ENCODE peak calls at places on chromosomes 12 and 14, in seven cellular contexts. G, X, M, Y, S, T and L are unnamed samples.

GRCh38 chr14:72646861-72647528 is 246.9 kb downstream of the DPF3 start:
- DNase-seq in G (peak), X (peak), M (no peak), Y (peak), S (no peak), T (no peak), L (no peak)

GRCh38 chr14:61493996-61494395 is 172.6 kb downstream of the PRKCH start:
- DNase-seq in G (no peak), X (no peak), M (no peak), Y (peak), S (no peak), T (no peak), L (no peak)

GRCh38 chr14:105334383-105335230 is 20.1 kb downstream of the PACS2 start:
- DNase-seq in G (no peak), X (no peak), M (no peak), Y (no peak), S (no peak), T (no peak), L (no peak)

GRCh38 chr14:59055439-59056045 is 132.9 kb upstream of the DAAM1 start:
- DNase-seq in G (peak), X (peak), M (peak), Y (peak), S (no peak), T (no peak), L (no peak)

GRCh38 chr12:11347810-11348209 is 37.6 kb upstream of the PRB4 start:
- DNase-seq in G (no peak), X (no peak), M (no peak), Y (no peak), S (no peak), T (no peak), L (no peak)

GRCh38 chr12:132477009-132477702 is 12.8 kb upstream of the FBRSL1 start:
- DNase-seq in G (no peak), X (no peak), M (no peak), Y (no peak), S (no peak), T (no peak), L (no peak)

GRCh38 chr12:1768585-1768984 is 51.8 kb upstream of the LRTM2 start:
- DNase-seq in G (no peak), X (no peak), M (no peak), Y (no peak), S (no peak), T (no peak), L (no peak)

GRCh38 chr14:72699852-72700257 is 194.0 kb downstream of the DPF3 start:
- DNase-seq in G (no peak), X (peak), M (peak), Y (peak), S (peak), T (peak), L (no peak)

GRCh38 chr12:84463756-84464495 is 448.7 kb downstream of the SLC6A15 start:
- DNase-seq in G (peak), X (no peak), M (no peak), Y (peak), S (no peak), T (no peak), L (no peak)

GRCh38 chr14:103539056-103539825 is 10.2 kb downstream of the TRMT61A start:
- DNase-seq in G (no peak), X (no peak), M (no peak), Y (no peak), S (no peak), T (peak), L (no peak)

GRCh38 chr12:111597731-111598636 is 1.1 kb downstream of the ATXN2 start:
- DNase-seq in G (no peak), X (peak), M (peak), Y (no peak), S (peak), T (peak), L (peak)

GRCh38 chr12:103771466-103771865 is 69.6 kb downstream of the NT5DC3 start:
- DNase-seq in G (peak), X (peak), M (peak), Y (peak), S (peak), T (peak), L (no peak)

GRCh38 chr14:103521438-103521961 is 1.1 kb downstream of the CKB start:
- DNase-seq in G (no peak), X (no peak), M (no peak), Y (no peak), S (no peak), T (no peak), L (no peak)

GRCh38 chr12:131221946-131222249 is 268.2 kb downstream of the ADGRD1 start:
- DNase-seq in G (no peak), X (no peak), M (no peak), Y (no peak), S (no peak), T (no peak), L (no peak)

GRCh38 chr12:100897240-100897639 is 102.7 kb downstream of the ANO4 start:
- DNase-seq in G (no peak), X (no peak), M (no peak), Y (no peak), S (no peak), T (no peak), L (no peak)

GRCh38 chr12:58459191-58459590 is 461.1 kb downstream of the LRIG3 start:
- DNase-seq in G (no peak), X (no peak), M (no peak), Y (peak), S (no peak), T (no peak), L (no peak)

GRCh38 chr12:26719852-26720251 is 113.1 kb downstream of the ITPR2 start:
- DNase-seq in G (no peak), X (no peak), M (no peak), Y (no peak), S (no peak), T (no peak), L (no peak)

GRCh38 chr14:42535397-42535796 is 928.7 kb downstream of the LRFN5 start:
- DNase-seq in G (no peak), X (no peak), M (no peak), Y (no peak), S (no peak), T (no peak), L (no peak)
- TF ChIP-seq CTCF in G (no peak), X (no peak), M (no peak), Y (no peak), S (no peak), T (no peak), L (no peak)

GRCh38 chr14:35297677-35298076 is 5.5 kb downstream of the PSMA6 start:
- DNase-seq in G (no peak), X (no peak), M (no peak), Y (no peak), S (no peak), T (no peak), L (no peak)
- H3K4me3 ChIP-seq in G (no peak), X (no peak), M (no peak), Y (no peak), S (no peak), T (no peak), L (no peak)

DNA sequence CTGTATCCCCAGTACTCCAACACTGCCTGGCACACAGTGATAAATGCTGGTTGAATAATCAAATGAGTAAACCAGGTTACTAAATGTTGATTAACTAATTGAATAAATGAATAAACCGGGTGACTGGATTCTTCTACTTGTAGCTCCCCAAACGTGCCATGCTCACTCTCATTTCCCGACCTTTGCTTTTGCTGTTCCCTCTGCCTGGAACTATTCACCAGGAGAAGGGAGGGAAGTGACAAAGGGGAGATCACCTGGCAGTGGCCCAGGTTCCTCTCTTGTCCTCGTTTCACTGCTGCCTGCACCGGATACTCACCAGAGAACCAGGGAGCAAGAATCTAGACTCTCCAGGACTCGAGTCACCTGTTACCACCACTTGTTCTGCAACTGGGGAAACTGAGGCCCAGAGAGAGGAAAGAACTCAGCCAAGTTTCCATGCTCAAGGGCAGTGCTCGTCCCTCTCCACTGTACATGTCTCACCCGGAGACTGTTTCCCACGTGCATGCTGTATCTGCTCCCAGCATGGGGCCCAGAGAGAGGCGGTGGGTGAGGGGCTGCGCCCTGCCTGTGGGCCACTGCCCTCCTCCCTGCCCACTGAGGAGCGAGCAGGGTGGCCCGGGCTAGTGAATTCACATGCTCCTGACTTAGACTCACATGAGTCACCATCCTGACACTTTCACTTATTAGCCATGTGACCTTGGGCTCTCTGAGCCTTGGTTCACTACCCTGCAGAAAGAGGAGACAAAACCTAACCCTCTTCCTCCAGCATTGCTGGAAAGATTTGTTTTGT is 17.7 kb upstream of the POP5 start:
- DNase-seq in G (no peak), X (no peak), M (no peak), Y (peak), S (peak), T (no peak), L (no peak)
- TF ChIP-seq CTCF in G (no peak), X (no peak), M (no peak), Y (no peak), S (no peak), T (no peak), L (no peak)

DNA sequence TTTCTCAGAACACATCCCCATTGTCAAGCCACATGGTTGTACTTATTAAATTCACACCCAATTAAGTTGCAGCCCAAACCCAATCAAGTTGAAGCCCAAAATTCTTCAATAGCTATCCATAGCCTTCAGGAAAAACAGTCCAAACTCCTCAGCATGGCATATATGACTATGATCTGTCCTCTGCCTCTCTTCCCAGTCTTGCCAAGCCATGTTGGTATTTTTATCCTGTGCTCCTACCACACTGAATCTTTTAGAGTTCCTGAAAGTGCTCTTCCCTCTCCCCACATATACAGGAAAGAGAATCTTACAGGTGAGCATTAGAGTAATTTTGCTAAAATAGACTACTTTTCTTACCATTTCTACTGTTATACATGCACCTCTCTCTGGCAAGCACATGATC is 834.9 kb downstream of the RPS29 start:
- DNase-seq in G (no peak), X (no peak), M (no peak), Y (no peak), S (no peak), T (no peak), L (no peak)
- H3K4me3 ChIP-seq in G (no peak), X (no peak), M (no peak), Y (no peak), S (no peak), T (no peak), L (no peak)

GRCh38 chr12:96824838-96825236 is 82.2 kb upstream of the NEDD1 start:
- DNase-seq in G (no peak), X (no peak), M (no peak), Y (no peak), S (no peak), T (no peak), L (no peak)

GRCh38 chr12:96824074-96824837 is 82.8 kb upstream of the NEDD1 start:
- DNase-seq in G (no peak), X (no peak), M (no peak), Y (no peak), S (no peak), T (no peak), L (no peak)

GRCh38 chr12:96829354-96829753 is 77.7 kb upstream of the NEDD1 start:
- DNase-seq in G (no peak), X (no peak), M (no peak), Y (no peak), S (no peak), T (no peak), L (no peak)

GRCh38 chr12:96831346-96831745 is 75.7 kb upstream of the NEDD1 start:
- DNase-seq in G (no peak), X (no peak), M (no peak), Y (no peak), S (no peak), T (no peak), L (no peak)

DNA sequence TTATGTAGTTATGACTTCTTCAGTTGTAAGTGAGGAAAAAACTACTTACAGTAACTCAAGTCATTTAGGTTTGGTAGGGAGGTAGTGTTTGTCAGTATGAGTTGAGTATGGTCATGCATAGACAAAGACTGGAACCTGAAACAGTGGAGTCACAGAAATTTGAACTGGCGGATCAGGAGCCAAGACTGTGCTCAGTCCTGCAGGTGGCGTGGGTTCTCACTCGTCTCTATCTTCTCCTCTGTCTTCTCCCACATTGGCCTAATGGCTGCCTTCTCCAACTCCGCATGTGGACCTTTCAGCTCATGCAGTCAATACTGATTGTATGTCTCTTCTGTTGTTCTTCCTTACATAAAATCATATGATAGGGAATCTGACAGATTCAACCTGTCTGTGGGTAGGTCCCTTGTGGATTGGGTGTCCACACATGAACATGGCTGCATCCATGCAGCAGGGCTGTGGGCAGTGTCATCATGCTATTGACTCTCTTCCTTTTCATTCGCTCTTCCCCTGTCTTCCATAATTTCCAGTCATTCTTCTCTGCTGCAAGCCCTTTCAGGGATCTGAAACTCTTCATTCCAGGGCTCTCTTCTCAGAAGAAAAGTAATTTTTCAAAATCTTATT is 78.8 kb upstream of the NEDD1 start:
- DNase-seq in G (no peak), X (no peak), M (no peak), Y (no peak), S (no peak), T (no peak), L (no peak)
- TF ChIP-seq CTCF in G (no peak), X (no peak), M (no peak), Y (no peak), S (no peak), T (no peak), L (no peak)

GRCh38 chr14:102183922-102184677 is 44.4 kb downstream of the WDR20 start:
- DNase-seq in G (no peak), X (no peak), M (no peak), Y (no peak), S (no peak), T (no peak), L (no peak)
- H3K4me3 ChIP-seq in G (no peak), X (no peak), M (no peak), Y (no peak), S (no peak), T (no peak), L (no peak)

GRCh38 chr14:68140111-68140741 is 320.6 kb downstream of the RAD51B start:
- DNase-seq in G (peak), X (peak), M (peak), Y (peak), S (no peak), T (no peak), L (peak)

GRCh38 chr14:68139466-68140110 is 320.0 kb downstream of the RAD51B start:
- DNase-seq in G (no peak), X (no peak), M (no peak), Y (no peak), S (no peak), T (no peak), L (no peak)

GRCh38 chr14:68140801-68141200 is 321.2 kb downstream of the RAD51B start:
- DNase-seq in G (no peak), X (no peak), M (no peak), Y (no peak), S (no peak), T (no peak), L (no peak)

GRCh38 chr14:68135566-68135965 is 316.0 kb downstream of the RAD51B start:
- DNase-seq in G (no peak), X (no peak), M (no peak), Y (peak), S (no peak), T (no peak), L (no peak)

GRCh38 chr14:68137704-68138619 is 318.4 kb downstream of the RAD51B start:
- DNase-seq in G (peak), X (peak), M (peak), Y (peak), S (peak), T (peak), L (peak)
- TF ChIP-seq CTCF in G (no peak), X (no peak), M (no peak), Y (no peak), S (no peak), T (no peak), L (no peak)

GRCh38 chr12:8038659-8039114 is 6.2 kb downstream of the FOXJ2 start:
- DNase-seq in G (no peak), X (peak), M (no peak), Y (peak), S (peak), T (peak), L (no peak)
- H3K4me3 ChIP-seq in G (peak), X (peak), M (peak), Y (peak), S (peak), T (peak), L (no peak)

GRCh38 chr12:52441320-52441911 is 7.2 kb upstream of the KRT75 start:
- DNase-seq in G (no peak), X (peak), M (no peak), Y (peak), S (no peak), T (no peak), L (no peak)
- TF ChIP-seq CTCF in G (no peak), X (no peak), M (no peak), Y (no peak), S (no peak), T (no peak), L (no peak)